ENCODE peak calls at places on chromosomes 3 and 15, in four cellular contexts. A, S, N and Y are unnamed samples.

GRCh38 chr15:56821721-56822425 is 88.6 kb upstream of the ZNF280D start:
- DNase-seq in A (no peak), S (peak), N (peak), Y (no peak)

GRCh38 chr15:64911317-64912186 is at the start of gene ANKDD1A:
- DNase-seq in A (no peak), S (peak), N (peak), Y (peak)

GRCh38 chr3:133894334-133895207 is 1.1 kb downstream of the RAB6B start:
- DNase-seq in A (no peak), S (no peak), N (peak), Y (no peak)

GRCh38 chr15:96687388-96688107 is 357.0 kb downstream of the NR2F2 start:
- DNase-seq in A (no peak), S (no peak), N (no peak), Y (no peak)

GRCh38 chr15:33324609-33325008 is 13.8 kb downstream of the RYR3 start:
- DNase-seq in A (no peak), S (no peak), N (no peak), Y (no peak)

GRCh38 chr3:16183601-16184270 is 9.3 kb downstream of the GALNT15 start:
- DNase-seq in A (peak), S (no peak), N (no peak), Y (peak)

GRCh38 chr3:152554980-152555379 is 280.0 kb upstream of the P2RY1 start:
- DNase-seq in A (peak), S (no peak), N (no peak), Y (no peak)

GRCh38 chr3:126180477-126181397 is at the start of gene ALDH1L1:
- DNase-seq in A (peak), S (no peak), N (no peak), Y (no peak)

GRCh38 chr15:59532770-59533379 is 78.7 kb upstream of the GCNT3 start:
- DNase-seq in A (no peak), S (no peak), N (peak), Y (no peak)

GRCh38 chr3:43243590-43244587 is 42.5 kb upstream of the SNRK start:
- DNase-seq in A (no peak), S (no peak), N (no peak), Y (no peak)

GRCh38 chr3:114660808-114661207 is 367.0 kb downstream of the TIGIT start:
- DNase-seq in A (no peak), S (no peak), N (no peak), Y (no peak)

DNA sequence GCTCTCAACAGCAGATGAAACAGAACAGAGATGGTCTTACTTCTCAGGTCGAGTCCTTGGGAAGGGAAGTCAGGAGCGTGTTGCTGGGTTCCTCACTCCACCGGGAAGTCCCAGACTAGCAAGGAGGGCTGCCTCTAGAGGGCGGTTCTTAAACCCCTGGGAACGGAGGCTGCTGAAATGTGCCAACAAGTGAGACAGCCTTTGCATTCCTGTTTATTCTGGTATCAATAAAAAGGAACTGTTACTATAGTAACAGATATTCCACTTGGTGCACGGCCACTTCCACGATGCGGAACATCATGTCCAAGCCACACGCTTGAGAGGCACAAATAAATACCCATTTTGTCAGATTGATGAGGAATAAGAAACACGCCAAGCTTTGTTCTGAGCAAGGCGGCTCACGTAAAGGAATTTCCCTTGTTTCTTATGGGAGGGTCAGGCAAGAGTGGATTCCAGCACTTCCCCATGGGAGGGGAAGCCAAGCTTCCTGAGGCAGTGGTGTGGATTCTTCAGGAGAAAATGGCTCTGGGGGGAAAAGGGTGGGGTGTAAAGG is at the start of gene FAM107A:
- DNase-seq in A (peak), S (peak), N (no peak), Y (no peak)
- TF ChIP-seq CTCF in A (peak), S (no peak), N (no peak), Y (no peak)

GRCh38 chr3:76731471-76731870 is 308.4 kb upstream of the ROBO2 start:
- DNase-seq in A (no peak), S (no peak), N (no peak), Y (no peak)

GRCh38 chr3:76724075-76724474 is 315.8 kb upstream of the ROBO2 start:
- DNase-seq in A (no peak), S (no peak), N (no peak), Y (no peak)

GRCh38 chr3:76724706-76725105 is 315.2 kb upstream of the ROBO2 start:
- DNase-seq in A (no peak), S (no peak), N (no peak), Y (no peak)

GRCh38 chr3:76726034-76726433 is 313.9 kb upstream of the ROBO2 start:
- DNase-seq in A (no peak), S (no peak), N (no peak), Y (no peak)

DNA sequence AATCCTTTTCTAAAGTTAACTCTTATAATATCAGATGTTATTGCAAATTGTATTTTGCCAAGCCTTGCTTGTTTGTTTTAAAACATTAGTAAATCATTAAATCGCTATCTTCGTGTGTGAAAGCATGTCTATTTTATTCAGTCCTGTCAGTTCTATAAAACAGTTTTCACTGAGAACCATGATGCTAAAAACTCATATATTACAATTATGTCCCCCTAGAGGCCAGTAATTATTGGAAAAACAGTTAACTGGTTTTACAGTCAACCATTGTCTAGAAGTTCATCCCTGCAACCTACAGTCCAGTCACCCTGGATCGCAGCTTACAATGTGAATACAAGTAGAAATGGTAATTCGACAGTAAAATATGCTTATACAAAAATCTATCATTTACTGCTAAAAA is 311.5 kb upstream of the ROBO2 start:
- DNase-seq in A (no peak), S (no peak), N (no peak), Y (no peak)
- TF ChIP-seq CTCF in A (no peak), S (no peak), N (no peak), Y (no peak)

GRCh38 chr3:83946554-83946953 is 1012.2 kb upstream of the CADM2 start:
- DNase-seq in A (no peak), S (no peak), N (no peak), Y (no peak)
- TF ChIP-seq CTCF in A (no peak), S (no peak), N (no peak), Y (no peak)

GRCh38 chr3:86175051-86175536 is 815.9 kb downstream of the VGLL3 start:
- DNase-seq in A (no peak), S (no peak), N (no peak), Y (no peak)

GRCh38 chr3:86178095-86178494 is 812.9 kb downstream of the VGLL3 start:
- DNase-seq in A (no peak), S (no peak), N (no peak), Y (no peak)

GRCh38 chr3:86175593-86175992 is 815.4 kb downstream of the VGLL3 start:
- DNase-seq in A (no peak), S (no peak), N (no peak), Y (no peak)

DNA sequence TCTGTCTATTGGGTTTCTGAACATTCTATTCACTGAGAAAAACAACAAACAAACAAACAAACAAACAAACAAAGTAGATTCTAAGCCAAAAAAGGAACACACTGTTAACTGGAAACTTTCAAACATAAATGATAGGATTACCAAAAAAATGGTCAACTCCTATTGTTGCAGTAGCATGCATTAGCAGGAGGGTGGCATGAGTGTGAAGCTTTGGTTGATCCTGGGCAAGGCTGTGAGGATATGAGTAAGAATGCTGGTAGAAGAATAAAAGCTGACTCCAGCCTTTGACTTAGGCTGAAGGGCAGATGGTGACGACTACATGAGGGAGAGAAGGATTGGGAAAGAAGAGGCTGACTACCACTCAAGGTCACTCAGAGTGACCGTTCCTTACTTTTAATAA is 810.3 kb downstream of the VGLL3 start:
- DNase-seq in A (no peak), S (no peak), N (no peak), Y (no peak)
- TF ChIP-seq CTCF in A (no peak), S (peak), N (no peak), Y (peak)

GRCh38 chr15:37133619-37134018 is 33.3 kb upstream of the MEIS2 start:
- DNase-seq in A (no peak), S (no peak), N (no peak), Y (no peak)
- TF ChIP-seq CTCF in A (no peak), S (no peak), N (no peak), Y (peak)